ENCODE peak calls at places on chromosomes 2 and 18, in seven cellular contexts. U is uterus, Y is ovary, E is neural progenitor cell, D is MM.1S, P is dorsolateral prefrontal cortex, A is colonic mucosa. O is an unnamed sample. For H3K27me3, the result is how much of the 10 kb centered on the place peaks cover.

GRCh38 chr2:238811293-238811692 is 36.6 kb upstream of the TWIST2 start:
- DNase-seq in Y (no peak), E (no peak), A (no peak), P (no peak), U (no peak), D (no peak), O (no peak)

GRCh38 chr2:218806346-218806978 is 24.5 kb downstream of the CYP27A1 start:
- DNase-seq in Y (peak), P (no peak), D (no peak), A (peak), U (peak), E (no peak), O (peak)

GRCh38 chr2:152693033-152693432 is 24.2 kb downstream of the PRPF40A start:
- DNase-seq in E (no peak), Y (no peak), P (no peak), U (no peak), D (no peak), A (no peak), O (no peak)

GRCh38 chr2:25305809-25306208 is 35.9 kb downstream of the DNMT3A start:
- DNase-seq in U (no peak), D (no peak), A (no peak), E (no peak), P (peak), Y (no peak), O (no peak)

GRCh38 chr18:49020129-49020528 is 69.4 kb upstream of the SMAD7 start:
- DNase-seq in P (peak), E (no peak), U (no peak), Y (no peak), D (no peak), A (peak), O (peak)

GRCh38 chr2:112465373-112465772 is 16.6 kb upstream of the TTL start:
- DNase-seq in A (no peak), E (peak), P (no peak), Y (no peak), U (no peak), D (no peak), O (peak)

GRCh38 chr2:86336350-86337234 is 834 bp downstream of the REEP1 start:
- DNase-seq in D (no peak), Y (no peak), E (peak), A (no peak), P (peak), U (no peak), O (no peak)

GRCh38 chr2:126874961-126875360 is 23.7 kb upstream of the TEX51 start:
- DNase-seq in Y (no peak), U (no peak), A (no peak), P (no peak), E (no peak), D (no peak), O (no peak)

GRCh38 chr2:218028189-218028495 is 25.3 kb upstream of the TNS1 start:
- DNase-seq in P (no peak), D (no peak), U (no peak), Y (no peak), E (no peak), A (no peak), O (no peak)

GRCh38 chr18:13236411-13236810 is 17.9 kb downstream of the LDLRAD4 start:
- DNase-seq in D (no peak), Y (no peak), U (peak), P (no peak), E (no peak), A (no peak), O (no peak)

GRCh38 chr2:73243884-73244570 is 9.9 kb downstream of the CCT7 start:
- DNase-seq in Y (no peak), P (no peak), E (no peak), A (no peak), U (no peak), D (no peak), O (no peak)

GRCh38 chr2:168246483-168247340 is 683 bp downstream of the STK39 start:
- DNase-seq in U (peak), E (peak), Y (peak), A (peak), P (peak), D (peak), O (peak)

GRCh38 chr18:23578891-23579653 is 7.2 kb downstream of the NPC1 start:
- DNase-seq in A (no peak), U (no peak), D (no peak), Y (no peak), E (no peak), P (no peak), O (no peak)

GRCh38 chr2:185689906-185690539 is 48.6 kb upstream of the FSIP2 start:
- DNase-seq in P (no peak), A (no peak), E (no peak), Y (no peak), U (no peak), D (no peak), O (no peak)

GRCh38 chr18:13268035-13268700 is 49.6 kb downstream of the LDLRAD4 start:
- DNase-seq in P (no peak), Y (no peak), D (no peak), U (peak), E (peak), A (no peak), O (peak)

GRCh38 chr18:62617793-62618591 is 95.2 kb downstream of the ZCCHC2 start:
- DNase-seq in A (no peak), Y (no peak), U (no peak), P (no peak), D (no peak), E (no peak), O (no peak)

GRCh38 chr2:174763793-174764179 is 486 bp downstream of the CHRNA1 start:
- DNase-seq in Y (no peak), E (no peak), P (no peak), U (no peak), A (no peak), D (no peak), O (no peak)

GRCh38 chr2:27795868-27796277 is 24.4 kb downstream of the MRPL33 start:
- DNase-seq in E (no peak), P (no peak), U (no peak), D (no peak), A (no peak), Y (no peak), O (no peak)

GRCh38 chr2:66584011-66584410 is 149.1 kb downstream of the MEIS1 start:
- DNase-seq in Y (peak), D (no peak), E (no peak), U (peak), P (no peak), A (no peak), O (no peak)

GRCh38 chr2:66580343-66580954 is 145.5 kb downstream of the MEIS1 start:
- DNase-seq in D (no peak), P (no peak), Y (no peak), E (no peak), A (no peak), U (no peak), O (no peak)

GRCh38 chr2:66582975-66583842 is 148.3 kb downstream of the MEIS1 start:
- DNase-seq in Y (peak), A (no peak), U (peak), P (no peak), D (no peak), E (no peak), O (peak)

GRCh38 chr2:66581461-66582363 is 146.8 kb downstream of the MEIS1 start:
- DNase-seq in P (no peak), D (no peak), E (peak), Y (peak), A (no peak), U (peak), O (peak)

GRCh38 chr2:66582364-66582974 is 147.5 kb downstream of the MEIS1 start:
- DNase-seq in D (no peak), U (peak), A (no peak), P (no peak), E (no peak), Y (peak), O (peak)
- H3K27me3 ChIP-seq in D (under half), U (under half), A (under half), P (half or more), E (half or more), Y (under half), O (half or more)

GRCh38 chr2:24009680-24010476 is at the start of gene MFSD2B:
- DNase-seq in E (peak), A (no peak), D (no peak), Y (no peak), P (no peak), U (no peak), O (peak)
- H3K4me3 ChIP-seq in E (peak), A (peak), D (no peak), Y (peak), P (peak), U (peak), O (peak)

GRCh38 chr2:240213476-240214391 is 73.3 kb upstream of the OTOS start:
- DNase-seq in A (no peak), Y (no peak), D (no peak), U (peak), E (no peak), P (peak), O (peak)
- H3K27me3 ChIP-seq in A (under half), Y (under half), D (under half), U (under half), E (under half), P (under half), O (under half)

DNA sequence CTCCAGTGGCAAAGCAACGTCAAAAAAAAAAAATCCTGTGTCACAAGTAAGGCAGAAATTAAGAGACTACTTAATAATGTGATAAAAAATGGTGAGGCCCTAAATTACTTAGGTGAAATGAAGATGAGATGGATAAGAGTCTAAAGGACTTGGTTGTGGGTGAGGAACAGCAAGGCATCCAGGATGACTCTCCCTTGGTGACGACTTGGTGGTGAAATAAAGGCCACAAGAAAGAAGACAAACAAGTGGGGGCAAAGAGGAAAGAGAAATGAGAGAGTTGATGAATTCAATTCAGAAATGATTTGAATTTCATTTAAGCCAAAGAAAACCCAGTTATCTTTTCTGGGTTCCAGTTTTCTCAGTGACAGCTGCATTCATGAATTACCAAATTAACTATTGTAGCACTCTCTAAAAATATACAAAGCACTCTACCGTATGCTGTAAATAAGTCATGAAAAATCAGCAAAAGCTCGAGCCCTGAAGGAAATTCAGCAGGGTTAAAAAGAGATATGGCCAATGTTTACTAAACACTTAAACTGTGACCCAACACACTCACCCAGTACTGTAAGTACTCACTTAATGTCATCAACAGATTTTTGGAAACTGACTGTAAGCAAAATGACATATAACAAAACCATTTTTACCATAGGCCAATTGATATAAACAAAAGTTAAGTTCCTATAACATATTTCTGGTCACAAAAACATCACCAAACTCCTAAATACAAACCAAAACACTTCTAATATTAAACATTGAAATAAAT is 1.4 kb downstream of the METTL8 start:
- DNase-seq in E (no peak), P (no peak), A (no peak), U (no peak), D (no peak), Y (no peak), O (no peak)
- H3K4me3 ChIP-seq in E (peak), P (no peak), A (no peak), U (no peak), D (peak), Y (no peak), O (no peak)

GRCh38 chr2:118177932-118178331 is 89.7 kb downstream of the INSIG2 start:
- DNase-seq in Y (no peak), D (no peak), E (no peak), P (no peak), U (no peak), A (no peak), O (no peak)
- H3K27me3 ChIP-seq in Y (under half), D (under half), E (under half), P (under half), U (under half), A (under half), O (under half)

DNA sequence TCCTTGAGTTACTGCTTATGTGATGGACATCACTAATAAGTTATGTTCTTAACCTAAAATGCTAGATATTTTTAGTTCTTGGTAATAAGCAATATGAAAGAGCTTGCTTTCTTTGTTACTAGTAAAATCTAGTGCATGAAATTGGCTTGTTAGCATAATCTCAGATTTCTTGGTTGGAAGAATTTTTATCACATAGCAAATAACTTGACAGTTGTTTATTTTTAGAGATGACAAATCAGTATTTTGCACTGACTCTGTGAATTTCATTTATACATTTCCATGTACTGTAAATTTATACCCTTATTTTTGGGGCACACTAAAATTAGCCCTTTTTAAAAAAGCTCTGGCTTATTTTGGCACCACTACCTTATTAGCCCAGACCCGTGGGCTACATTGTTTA is 45.6 kb downstream of the LCLAT1 start:
- DNase-seq in P (no peak), D (no peak), Y (no peak), E (no peak), A (no peak), U (no peak), O (no peak)
- H3K4me3 ChIP-seq in P (no peak), D (no peak), Y (no peak), E (no peak), A (no peak), U (no peak), O (no peak)

GRCh38 chr18:52341617-52342381 is 1.8 kb downstream of the DCC start:
- DNase-seq in P (peak), E (peak), D (no peak), Y (no peak), U (no peak), A (no peak), O (peak)
- H3K27me3 ChIP-seq in P (under half), E (half or more), D (under half), Y (under half), U (under half), A (under half), O (under half)

GRCh38 chr2:230942920-230943896 is 18.2 kb upstream of the GPR55 start:
- DNase-seq in U (no peak), D (peak), P (no peak), Y (no peak), A (no peak), E (no peak), O (peak)
- H3K4me3 ChIP-seq in U (no peak), D (no peak), P (no peak), Y (no peak), A (no peak), E (no peak), O (no peak)

GRCh38 chr2:70896765-70897202 is 38.9 kb upstream of the ATP6V1B1 start:
- DNase-seq in Y (no peak), P (no peak), D (no peak), A (no peak), E (no peak), U (no peak), O (peak)
- H3K27me3 ChIP-seq in Y (under half), P (half or more), D (half or more), A (half or more), E (half or more), U (under half), O (half or more)

DNA sequence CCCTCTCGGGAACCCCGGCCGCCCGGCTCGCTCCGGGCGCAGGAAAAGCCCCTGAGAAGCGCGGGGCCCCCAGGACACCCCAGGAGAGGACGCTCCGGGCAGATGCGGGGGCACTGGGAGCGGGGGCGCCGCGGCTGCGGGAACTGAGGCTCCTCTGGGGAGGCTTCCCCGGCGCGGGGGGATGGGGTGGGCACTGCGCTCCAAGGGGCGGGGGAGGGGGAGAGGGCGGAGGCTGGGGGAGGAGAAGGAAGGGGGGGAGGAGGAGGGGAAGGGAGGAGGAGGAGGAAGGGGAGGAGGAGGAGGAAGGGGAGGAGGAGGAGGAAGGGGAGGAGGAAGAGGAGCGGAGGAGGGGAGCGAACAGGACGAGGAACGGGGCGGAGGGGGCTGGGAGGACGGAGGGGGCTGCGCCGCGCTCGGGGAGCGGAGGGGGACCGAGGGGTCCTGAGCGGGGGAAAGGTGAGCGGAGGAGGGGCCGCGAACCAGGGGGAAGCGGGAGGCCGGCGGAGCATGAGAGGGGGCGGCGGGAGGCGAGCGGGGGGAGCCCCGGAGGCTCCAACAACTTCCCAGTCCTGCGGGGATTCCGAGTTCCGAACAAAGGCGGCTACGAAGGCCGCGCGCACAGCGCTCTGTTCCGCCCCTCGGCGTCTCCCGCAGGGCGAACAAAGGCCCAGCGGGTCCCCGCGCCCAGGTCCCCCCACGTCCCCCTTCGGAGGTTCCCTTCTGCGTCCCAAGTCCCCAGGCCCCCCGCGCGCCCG is 742 bp downstream of the PXDN start:
- DNase-seq in U (peak), Y (peak), P (no peak), E (peak), D (no peak), A (no peak), O (peak)
- H3K4me3 ChIP-seq in U (peak), Y (peak), P (peak), E (peak), D (no peak), A (peak), O (peak)

O was measured in H7.